ENCODE peak calls at places on chromosomes 7 and 10, in six cellular contexts. W is thoracic aorta, D is right lobe of liver, H is breast epithelium, C is epithelial cell of esophagus, O is hepatocyte. M is an unnamed sample.

GRCh38 chr7:92964156-92964555 is 127.8 kb upstream of the CDK6 start:
- DNase-seq in C (no peak), O (no peak), D (no peak), W (no peak), H (no peak), M (no peak)

GRCh38 chr7:80312139-80312661 is 177.6 kb downstream of the GNAI1 start:
- DNase-seq in H (no peak), O (peak), W (no peak), C (peak), D (no peak), M (no peak)

GRCh38 chr10:103554488-103555320 is 61.2 kb downstream of the NEURL1 start:
- DNase-seq in D (peak), C (peak), H (peak), W (no peak), O (peak), M (peak)

GRCh38 chr7:47244692-47245091 is 337.2 kb downstream of the TNS3 start:
- DNase-seq in O (no peak), H (no peak), W (no peak), D (no peak), C (no peak), M (no peak)

GRCh38 chr10:86346794-86347665 is 19.6 kb downstream of the GRID1 start:
- DNase-seq in C (no peak), H (no peak), D (no peak), W (no peak), O (no peak), M (no peak)

GRCh38 chr10:5511231-5511884 is 12.0 kb upstream of the CALML5 start:
- DNase-seq in O (no peak), D (no peak), W (no peak), C (no peak), H (no peak), M (no peak)

GRCh38 chr7:141366098-141366621 is 185.1 kb upstream of the AGK start:
- DNase-seq in O (no peak), W (no peak), H (no peak), D (no peak), C (no peak), M (no peak)

GRCh38 chr10:118259288-118259906 is 82.7 kb downstream of the FAM204A start:
- DNase-seq in O (peak), H (no peak), D (no peak), C (peak), W (no peak), M (no peak)

GRCh38 chr7:107937514-107937913 is 46.5 kb downstream of the DLD start:
- DNase-seq in D (no peak), O (peak), C (peak), W (no peak), H (no peak), M (no peak)

GRCh38 chr10:30861976-30862375 is 169.7 kb downstream of the ZNF438 start:
- DNase-seq in D (no peak), W (no peak), H (no peak), C (no peak), O (no peak), M (no peak)

GRCh38 chr7:1662101-1662500 is 8.0 kb upstream of the ELFN1 start:
- DNase-seq in H (peak), C (no peak), W (no peak), O (no peak), D (no peak), M (no peak)

GRCh38 chr10:1685671-1686450 is 51.5 kb downstream of the ADARB2 start:
- DNase-seq in D (no peak), C (no peak), W (no peak), O (peak), H (no peak), M (no peak)

GRCh38 chr7:33616752-33617151 is 288.6 kb upstream of the BMPER start:
- DNase-seq in O (no peak), C (no peak), H (no peak), W (no peak), D (no peak), M (no peak)

GRCh38 chr7:29859491-29860180 is 53.3 kb downstream of the WIPF3 start:
- DNase-seq in D (no peak), H (no peak), O (no peak), W (no peak), C (no peak), M (no peak)

GRCh38 chr10:11824825-11825224 is 1.7 kb downstream of the PROSER2 start:
- DNase-seq in D (no peak), C (peak), W (no peak), H (no peak), O (peak), M (no peak)

GRCh38 chr10:24448351-24449009 is 239.5 kb downstream of the KIAA1217 start:
- DNase-seq in O (no peak), D (no peak), H (no peak), C (peak), W (no peak), M (no peak)

GRCh38 chr7:28726563-28726962 is 231.6 kb downstream of the TRIL start:
- DNase-seq in W (no peak), H (no peak), C (no peak), O (no peak), D (no peak), M (no peak)

GRCh38 chr7:6146666-6147065 is 115.5 kb downstream of the ANKRD61 start:
- DNase-seq in D (no peak), O (no peak), H (no peak), W (no peak), C (no peak), M (no peak)

GRCh38 chr10:71878327-71879034 is 27.4 kb upstream of the PSAP start:
- DNase-seq in H (no peak), O (no peak), W (no peak), D (no peak), C (no peak), M (no peak)

DNA sequence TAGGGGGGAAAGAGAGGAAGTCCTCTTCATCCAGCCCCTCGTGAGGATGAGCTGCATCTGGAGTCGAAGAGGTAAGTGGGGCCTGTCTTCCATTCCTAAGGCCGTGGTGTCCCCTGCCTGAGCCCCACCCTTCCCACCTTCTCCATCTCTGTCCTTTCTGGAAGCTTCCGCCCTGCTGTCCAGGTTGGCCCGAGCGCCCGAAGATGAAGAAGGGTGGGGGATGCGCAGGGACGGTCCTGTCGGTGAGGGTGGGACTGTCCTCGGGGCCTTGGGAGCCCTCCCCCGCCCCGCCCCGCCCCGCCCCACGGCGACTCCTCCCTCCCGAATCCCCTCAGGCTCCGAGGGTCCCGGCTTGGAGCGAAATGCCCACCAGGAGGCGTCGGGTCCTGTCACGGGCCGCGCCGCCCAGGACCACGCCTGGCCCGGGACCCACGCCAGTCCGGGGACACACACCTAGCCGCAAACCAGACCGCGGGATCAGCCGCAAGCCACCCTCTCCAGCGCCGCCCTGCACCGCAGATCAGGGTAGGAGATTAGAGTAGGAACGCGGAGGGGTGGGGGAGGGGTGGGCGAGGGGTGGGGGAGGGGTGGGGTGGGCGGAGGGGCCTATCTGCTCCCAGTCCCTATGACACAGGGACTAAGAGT is 15.3 kb downstream of the GPRIN2 start:
- DNase-seq in W (no peak), D (peak), O (peak), H (peak), C (no peak), M (no peak)
- TF ChIP-seq CTCF in W (peak), D (no peak), O (peak), H (no peak), C (no peak), M (no peak)

DNA sequence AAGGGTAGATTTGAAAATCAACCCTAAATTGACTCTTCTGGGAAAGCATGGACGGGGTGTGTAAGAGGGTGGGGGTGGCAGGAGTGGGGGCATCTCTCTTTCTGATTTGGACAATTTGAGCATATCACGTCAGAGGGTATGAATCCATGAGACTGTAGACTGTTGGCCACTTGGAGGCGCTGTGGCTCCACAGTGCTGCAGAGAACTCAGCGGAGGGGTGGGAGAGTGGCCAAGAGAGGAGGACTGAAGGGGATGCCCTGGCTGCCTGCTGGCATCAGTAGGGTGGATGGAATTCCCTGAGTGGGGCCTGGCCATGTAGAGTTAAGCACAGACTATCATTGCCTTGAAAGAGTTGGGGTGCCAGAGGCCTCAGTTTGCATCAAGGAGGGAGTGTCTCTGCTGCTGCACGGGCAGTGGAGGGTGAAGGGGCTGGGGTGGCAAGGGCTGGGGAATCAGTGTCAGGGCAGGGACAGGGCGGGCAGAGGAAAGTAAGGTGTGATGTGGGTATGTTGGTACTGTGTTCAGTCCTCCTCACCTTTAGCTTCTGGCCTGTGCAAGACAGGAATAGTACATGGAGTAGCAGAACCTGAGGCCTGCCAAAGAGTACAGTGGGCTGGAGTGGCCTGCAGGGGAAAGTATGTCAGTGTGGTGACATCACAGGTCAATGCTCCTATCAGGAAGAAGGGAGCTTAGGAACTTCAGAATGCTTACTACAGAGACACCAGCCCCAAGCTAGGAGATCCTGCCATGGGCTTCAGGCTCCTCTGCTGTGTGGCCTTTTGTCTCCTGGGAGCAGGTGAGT is 133.5 kb upstream of the PRSS58 start:
- DNase-seq in H (no peak), D (no peak), O (peak), W (no peak), C (no peak), M (no peak)
- TF ChIP-seq CTCF in H (no peak), D (no peak), O (peak), W (no peak), C (peak), M (peak)

GRCh38 chr7:70707823-70708243 is 424.1 kb upstream of the GALNT17 start:
- DNase-seq in C (no peak), O (no peak), D (no peak), W (no peak), H (no peak), M (no peak)

GRCh38 chr7:70712942-70713341 is 419.0 kb upstream of the GALNT17 start:
- DNase-seq in O (no peak), W (no peak), H (no peak), C (peak), D (peak), M (no peak)

GRCh38 chr7:70711441-70711840 is 420.5 kb upstream of the GALNT17 start:
- DNase-seq in O (no peak), W (no peak), H (no peak), D (no peak), C (no peak), M (no peak)

GRCh38 chr7:70710011-70710480 is 421.9 kb upstream of the GALNT17 start:
- DNase-seq in H (no peak), D (no peak), O (peak), W (no peak), C (peak), M (no peak)

DNA sequence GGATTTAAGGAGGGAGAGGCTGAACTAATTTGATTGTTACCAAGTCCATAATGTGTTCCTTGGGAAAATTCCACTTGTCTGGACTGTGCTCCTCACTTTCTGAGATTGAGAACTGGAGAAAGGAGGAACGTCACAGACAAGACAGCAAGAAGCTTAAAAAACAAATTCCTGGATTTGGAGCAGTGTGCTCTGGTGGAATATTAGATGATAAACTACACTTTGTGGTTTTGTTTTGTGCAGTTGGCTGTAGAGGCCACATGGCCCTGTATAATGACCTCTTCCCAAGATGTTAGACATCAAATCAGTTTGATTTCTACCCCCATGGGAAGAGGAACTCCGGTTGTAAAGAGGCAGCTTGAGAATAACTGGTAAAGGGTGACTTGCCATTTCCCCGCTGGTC is 421.3 kb upstream of the GALNT17 start:
- DNase-seq in W (no peak), O (no peak), D (no peak), C (no peak), H (no peak), M (no peak)
- TF ChIP-seq CTCF in W (no peak), O (no peak), D (no peak), C (no peak), H (no peak), M (no peak)

GRCh38 chr10:109324721-109325120 is 598.6 kb downstream of the XPNPEP1 start:
- DNase-seq in H (no peak), W (no peak), O (no peak), D (no peak), C (no peak), M (no peak)

GRCh38 chr10:109327266-109327665 is 596.0 kb downstream of the XPNPEP1 start:
- DNase-seq in D (no peak), C (no peak), H (no peak), W (no peak), O (no peak), M (no peak)

GRCh38 chr10:109328001-109328400 is 595.3 kb downstream of the XPNPEP1 start:
- DNase-seq in H (no peak), D (no peak), C (no peak), O (no peak), W (no peak), M (no peak)
- TF ChIP-seq CTCF in H (no peak), D (no peak), C (no peak), O (no peak), W (no peak), M (no peak)

DNA sequence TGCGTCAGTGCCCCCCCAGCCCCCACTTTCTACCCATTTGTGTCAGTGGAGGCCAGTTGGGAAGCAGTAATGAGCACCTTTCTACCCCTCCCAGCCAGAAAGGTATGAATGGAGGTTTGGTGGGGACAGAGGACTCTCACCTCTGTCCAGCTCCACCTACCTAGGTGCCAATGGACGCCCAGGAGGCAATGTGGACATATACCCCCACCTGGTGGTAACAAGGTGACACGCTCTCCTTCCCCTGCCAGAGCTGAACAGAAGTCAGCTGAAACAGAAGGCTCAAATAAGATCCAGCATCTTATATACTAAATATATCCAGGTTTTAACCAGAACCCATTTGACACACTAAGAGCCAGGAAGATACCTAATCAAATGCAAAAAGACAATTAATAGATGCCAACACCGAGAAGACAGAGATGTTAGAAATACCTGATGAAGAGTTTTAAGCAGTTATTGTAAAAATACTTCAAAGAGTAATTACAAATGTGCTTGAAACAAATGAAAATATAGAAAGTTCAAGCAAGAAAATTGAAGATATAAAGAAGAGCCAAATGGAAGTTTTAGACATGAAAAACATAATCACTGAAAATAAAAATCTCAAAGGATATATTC is 18.4 kb upstream of the SORCS3 start:
- DNase-seq in H (no peak), O (peak), C (peak), W (no peak), D (no peak), M (no peak)
- TF ChIP-seq CTCF in H (peak), O (peak), C (peak), W (no peak), D (peak), M (peak)

GRCh38 chr7:113410791-113411190 is 292.4 kb upstream of the SMIM30 start:
- DNase-seq in D (no peak), O (no peak), W (no peak), H (no peak), C (no peak), M (no peak)

GRCh38 chr7:113408999-113409398 is 290.6 kb upstream of the SMIM30 start:
- DNase-seq in O (no peak), H (no peak), C (no peak), D (no peak), W (no peak), M (no peak)

GRCh38 chr7:113404245-113404644 is 285.9 kb upstream of the SMIM30 start:
- DNase-seq in C (peak), O (no peak), W (no peak), H (no peak), D (no peak), M (no peak)

GRCh38 chr7:113402005-113402404 is 283.7 kb upstream of the SMIM30 start:
- DNase-seq in C (no peak), D (no peak), W (no peak), O (no peak), H (no peak), M (no peak)

GRCh38 chr7:113405296-113406056 is 287.1 kb upstream of the SMIM30 start:
- DNase-seq in C (no peak), H (no peak), D (no peak), W (no peak), O (no peak), M (no peak)
- TF ChIP-seq CTCF in C (no peak), H (no peak), D (no peak), W (no peak), O (no peak), M (no peak)

DNA sequence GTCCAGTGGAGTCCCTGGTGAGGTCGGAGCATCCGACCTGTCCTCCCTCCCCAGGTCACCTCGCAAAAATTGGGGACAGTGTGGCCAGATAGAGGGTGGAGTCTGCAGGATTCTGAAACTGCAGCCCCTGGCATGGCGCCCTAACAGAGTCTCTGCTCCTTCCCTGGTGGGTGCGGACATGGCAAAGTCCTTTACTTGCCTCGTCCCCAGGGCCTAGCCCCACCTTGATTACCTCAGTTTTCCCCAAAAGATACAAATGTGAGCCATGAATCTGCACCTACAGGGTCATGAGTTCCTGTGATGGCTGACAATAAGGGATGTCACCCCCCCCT is 47.7 kb downstream of the NPVF start:
- DNase-seq in D (no peak), W (no peak), O (no peak), C (no peak), H (no peak), M (no peak)
- TF ChIP-seq CTCF in D (no peak), W (no peak), O (no peak), C (no peak), H (no peak), M (no peak)

DNA sequence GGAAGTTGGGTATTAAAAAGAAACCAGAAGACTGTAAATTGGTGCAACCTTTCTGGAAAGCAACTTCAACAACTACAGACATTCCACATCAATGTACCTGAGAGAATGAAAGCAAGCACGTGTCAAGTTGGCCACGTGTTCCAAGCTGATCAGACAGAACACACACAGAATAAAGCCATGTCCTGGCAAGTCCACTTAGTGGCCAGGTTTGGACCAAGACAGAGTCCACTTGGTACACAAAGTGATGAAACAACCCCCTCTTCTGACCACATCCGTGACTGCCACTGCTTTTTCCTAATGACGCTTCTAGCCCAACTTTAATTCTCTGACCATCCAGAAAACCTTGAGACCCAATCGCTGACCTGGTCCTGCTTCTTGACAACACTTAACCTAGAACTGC is 109.4 kb downstream of the ABLIM1 start:
- DNase-seq in C (peak), H (no peak), D (no peak), W (no peak), O (peak), M (no peak)
- TF ChIP-seq CTCF in C (peak), H (peak), D (peak), W (peak), O (peak), M (no peak)

DNA sequence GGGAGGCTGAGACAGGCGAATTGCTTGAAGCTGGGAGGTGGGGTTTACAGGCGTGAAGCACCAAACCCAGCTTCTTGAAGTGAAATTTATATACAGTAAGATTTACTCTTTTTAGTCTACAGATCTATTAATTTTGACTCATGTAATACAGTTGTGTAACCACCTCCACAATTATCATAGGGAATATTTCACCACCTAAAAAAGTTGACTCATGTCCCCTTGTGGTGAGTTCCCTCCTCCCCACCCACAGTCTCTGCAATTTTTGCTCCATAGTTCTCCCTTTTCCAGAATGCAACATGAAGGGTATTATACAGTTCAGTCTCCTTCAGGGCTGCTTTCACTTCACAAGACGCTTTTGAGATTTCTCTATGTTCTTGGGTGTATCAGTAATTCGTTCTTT is 156.8 kb downstream of the FAM107B start:
- DNase-seq in D (no peak), H (no peak), C (peak), W (no peak), O (no peak), M (no peak)
- TF ChIP-seq CTCF in D (no peak), H (no peak), C (peak), W (peak), O (no peak), M (no peak)

GRCh38 chr7:76069238-76069638 is 21.3 kb downstream of the MDH2 start:
- DNase-seq in W (no peak), O (peak), H (peak), D (no peak), C (peak), M (no peak)
- TF ChIP-seq CTCF in W (no peak), O (peak), H (peak), D (no peak), C (peak), M (peak)